ENCODE peak calls at places on chromosomes 4 and X, in six cellular contexts. One of them, this sample, is unnamed.

GRCh38 chr4:100826067-100826466 is 308.2 kb upstream of the EMCN start:
- DNase-seq in colonic mucosa: no peak
- DNase-seq in stimulated activated CD4-positive, alpha-beta T cell treated with anti-CD3 and anti-CD28 coated beads, Interleukin-1b, Interleukin-23, amount 100 ng/mL, for 1 hour: no peak
- DNase-seq in HFFc6: no peak
- DNase-seq in H4: no peak
- DNase-seq in aorta: no peak
- DNase-seq in this sample: no peak

GRCh38 chrX:135707880-135708279 is 5.6 kb upstream of the CT45A1 start:
- DNase-seq in colonic mucosa: peak
- DNase-seq in stimulated activated CD4-positive, alpha-beta T cell treated with anti-CD3 and anti-CD28 coated beads, Interleukin-1b, Interleukin-23, amount 100 ng/mL, for 1 hour: peak
- DNase-seq in HFFc6: no peak
- DNase-seq in H4: peak
- DNase-seq in aorta: no peak
- DNase-seq in this sample: no peak

GRCh38 chrX:41732260-41732659 is 8.3 kb downstream of the GPR82 start:
- DNase-seq in colonic mucosa: no peak
- DNase-seq in stimulated activated CD4-positive, alpha-beta T cell treated with anti-CD3 and anti-CD28 coated beads, Interleukin-1b, Interleukin-23, amount 100 ng/mL, for 1 hour: no peak
- DNase-seq in HFFc6: no peak
- DNase-seq in H4: no peak
- DNase-seq in aorta: no peak
- DNase-seq in this sample: no peak

GRCh38 chrX:34629572-34629971 is 27.5 kb downstream of the TMEM47 start:
- DNase-seq in colonic mucosa: no peak
- DNase-seq in stimulated activated CD4-positive, alpha-beta T cell treated with anti-CD3 and anti-CD28 coated beads, Interleukin-1b, Interleukin-23, amount 100 ng/mL, for 1 hour: no peak
- DNase-seq in HFFc6: peak
- DNase-seq in H4: peak
- DNase-seq in aorta: no peak
- DNase-seq in this sample: no peak

GRCh38 chrX:70421618-70422017 is 1.5 kb upstream of the GDPD2 start:
- DNase-seq in colonic mucosa: no peak
- DNase-seq in stimulated activated CD4-positive, alpha-beta T cell treated with anti-CD3 and anti-CD28 coated beads, Interleukin-1b, Interleukin-23, amount 100 ng/mL, for 1 hour: no peak
- DNase-seq in HFFc6: no peak
- DNase-seq in H4: no peak
- DNase-seq in aorta: no peak
- DNase-seq in this sample: no peak

GRCh38 chr4:76781698-76782595 is 116.0 kb downstream of the SOWAHB start:
- DNase-seq in colonic mucosa: no peak
- DNase-seq in stimulated activated CD4-positive, alpha-beta T cell treated with anti-CD3 and anti-CD28 coated beads, Interleukin-1b, Interleukin-23, amount 100 ng/mL, for 1 hour: no peak
- DNase-seq in HFFc6: peak
- DNase-seq in H4: peak
- DNase-seq in aorta: no peak
- DNase-seq in this sample: no peak

GRCh38 chr4:12961713-12962112 is 522.4 kb downstream of the RAB28 start:
- DNase-seq in colonic mucosa: no peak
- DNase-seq in stimulated activated CD4-positive, alpha-beta T cell treated with anti-CD3 and anti-CD28 coated beads, Interleukin-1b, Interleukin-23, amount 100 ng/mL, for 1 hour: no peak
- DNase-seq in HFFc6: no peak
- DNase-seq in H4: no peak
- DNase-seq in aorta: no peak
- DNase-seq in this sample: no peak

GRCh38 chr4:2931765-2932560 is 31.2 kb downstream of the NOP14 start:
- DNase-seq in colonic mucosa: peak
- DNase-seq in stimulated activated CD4-positive, alpha-beta T cell treated with anti-CD3 and anti-CD28 coated beads, Interleukin-1b, Interleukin-23, amount 100 ng/mL, for 1 hour: no peak
- DNase-seq in HFFc6: no peak
- DNase-seq in H4: no peak
- DNase-seq in aorta: peak
- DNase-seq in this sample: peak

GRCh38 chr4:16545656-16546055 is 319.4 kb upstream of the TAPT1 start:
- DNase-seq in colonic mucosa: no peak
- DNase-seq in stimulated activated CD4-positive, alpha-beta T cell treated with anti-CD3 and anti-CD28 coated beads, Interleukin-1b, Interleukin-23, amount 100 ng/mL, for 1 hour: no peak
- DNase-seq in HFFc6: no peak
- DNase-seq in H4: no peak
- DNase-seq in aorta: no peak
- DNase-seq in this sample: no peak

GRCh38 chr4:158176108-158176507 is 3.3 kb upstream of the GASK1B start:
- DNase-seq in colonic mucosa: peak
- DNase-seq in stimulated activated CD4-positive, alpha-beta T cell treated with anti-CD3 and anti-CD28 coated beads, Interleukin-1b, Interleukin-23, amount 100 ng/mL, for 1 hour: no peak
- DNase-seq in HFFc6: peak
- DNase-seq in H4: no peak
- DNase-seq in aorta: no peak
- DNase-seq in this sample: no peak

GRCh38 chr4:48109413-48110263 is 24.4 kb downstream of the TXK start:
- DNase-seq in colonic mucosa: peak
- DNase-seq in stimulated activated CD4-positive, alpha-beta T cell treated with anti-CD3 and anti-CD28 coated beads, Interleukin-1b, Interleukin-23, amount 100 ng/mL, for 1 hour: no peak
- DNase-seq in HFFc6: peak
- DNase-seq in H4: peak
- DNase-seq in aorta: no peak
- DNase-seq in this sample: no peak

GRCh38 chr4:189143255-189143654 is 797.4 kb upstream of the FRG1 start:
- DNase-seq in colonic mucosa: no peak
- DNase-seq in stimulated activated CD4-positive, alpha-beta T cell treated with anti-CD3 and anti-CD28 coated beads, Interleukin-1b, Interleukin-23, amount 100 ng/mL, for 1 hour: no peak
- DNase-seq in HFFc6: peak
- DNase-seq in H4: peak
- DNase-seq in aorta: no peak
- DNase-seq in this sample: no peak

GRCh38 chrX:38271154-38271716 is 50.6 kb upstream of the SRPX start:
- DNase-seq in colonic mucosa: no peak
- DNase-seq in stimulated activated CD4-positive, alpha-beta T cell treated with anti-CD3 and anti-CD28 coated beads, Interleukin-1b, Interleukin-23, amount 100 ng/mL, for 1 hour: no peak
- DNase-seq in HFFc6: no peak
- DNase-seq in H4: no peak
- DNase-seq in aorta: no peak
- DNase-seq in this sample: no peak

GRCh38 chr4:114598191-114599121 is at the start of gene UGT8:
- DNase-seq in colonic mucosa: peak
- DNase-seq in stimulated activated CD4-positive, alpha-beta T cell treated with anti-CD3 and anti-CD28 coated beads, Interleukin-1b, Interleukin-23, amount 100 ng/mL, for 1 hour: no peak
- DNase-seq in HFFc6: no peak
- DNase-seq in H4: peak
- DNase-seq in aorta: peak
- DNase-seq in this sample: peak

GRCh38 chr4:152896819-152897218 is 39.3 kb upstream of the FHDC1 start:
- DNase-seq in colonic mucosa: no peak
- DNase-seq in stimulated activated CD4-positive, alpha-beta T cell treated with anti-CD3 and anti-CD28 coated beads, Interleukin-1b, Interleukin-23, amount 100 ng/mL, for 1 hour: no peak
- DNase-seq in HFFc6: no peak
- DNase-seq in H4: peak
- DNase-seq in aorta: no peak
- DNase-seq in this sample: no peak

GRCh38 chr4:112321768-112322684 is 24.9 kb downstream of the ALPK1 start:
- DNase-seq in colonic mucosa: peak
- DNase-seq in stimulated activated CD4-positive, alpha-beta T cell treated with anti-CD3 and anti-CD28 coated beads, Interleukin-1b, Interleukin-23, amount 100 ng/mL, for 1 hour: peak
- DNase-seq in HFFc6: peak
- DNase-seq in H4: peak
- DNase-seq in aorta: peak
- DNase-seq in this sample: no peak

GRCh38 chr4:139227729-139228404 is 50.8 kb upstream of the ELF2 start:
- DNase-seq in colonic mucosa: no peak
- DNase-seq in stimulated activated CD4-positive, alpha-beta T cell treated with anti-CD3 and anti-CD28 coated beads, Interleukin-1b, Interleukin-23, amount 100 ng/mL, for 1 hour: no peak
- DNase-seq in HFFc6: no peak
- DNase-seq in H4: no peak
- DNase-seq in aorta: no peak
- DNase-seq in this sample: no peak

GRCh38 chr4:95191537-95191936 is 357.2 kb downstream of the UNC5C start:
- DNase-seq in colonic mucosa: no peak
- DNase-seq in stimulated activated CD4-positive, alpha-beta T cell treated with anti-CD3 and anti-CD28 coated beads, Interleukin-1b, Interleukin-23, amount 100 ng/mL, for 1 hour: no peak
- DNase-seq in HFFc6: no peak
- DNase-seq in H4: no peak
- DNase-seq in aorta: no peak
- DNase-seq in this sample: no peak

GRCh38 chr4:26238426-26238781 is 82.4 kb upstream of the RBPJ start:
- DNase-seq in colonic mucosa: peak
- DNase-seq in stimulated activated CD4-positive, alpha-beta T cell treated with anti-CD3 and anti-CD28 coated beads, Interleukin-1b, Interleukin-23, amount 100 ng/mL, for 1 hour: no peak
- DNase-seq in HFFc6: no peak
- DNase-seq in H4: no peak
- DNase-seq in aorta: no peak
- DNase-seq in this sample: no peak

GRCh38 chr4:19947349-19947748 is 304.4 kb upstream of the SLIT2 start:
- DNase-seq in colonic mucosa: no peak
- DNase-seq in stimulated activated CD4-positive, alpha-beta T cell treated with anti-CD3 and anti-CD28 coated beads, Interleukin-1b, Interleukin-23, amount 100 ng/mL, for 1 hour: no peak
- DNase-seq in HFFc6: peak
- DNase-seq in H4: peak
- DNase-seq in aorta: no peak
- DNase-seq in this sample: no peak

GRCh38 chrX:51743179-51743957 is at the start of gene GSPT2:
- DNase-seq in colonic mucosa: peak
- DNase-seq in stimulated activated CD4-positive, alpha-beta T cell treated with anti-CD3 and anti-CD28 coated beads, Interleukin-1b, Interleukin-23, amount 100 ng/mL, for 1 hour: peak
- DNase-seq in HFFc6: peak
- DNase-seq in H4: peak
- DNase-seq in aorta: peak
- DNase-seq in this sample: peak

GRCh38 chr4:96120206-96120605 is 280.3 kb downstream of the PDHA2 start:
- DNase-seq in colonic mucosa: no peak
- DNase-seq in stimulated activated CD4-positive, alpha-beta T cell treated with anti-CD3 and anti-CD28 coated beads, Interleukin-1b, Interleukin-23, amount 100 ng/mL, for 1 hour: no peak
- DNase-seq in HFFc6: no peak
- DNase-seq in H4: no peak
- DNase-seq in aorta: no peak
- DNase-seq in this sample: no peak

GRCh38 chr4:61376301-61376700 is 176.2 kb downstream of the ADGRL3 start:
- DNase-seq in colonic mucosa: no peak
- DNase-seq in stimulated activated CD4-positive, alpha-beta T cell treated with anti-CD3 and anti-CD28 coated beads, Interleukin-1b, Interleukin-23, amount 100 ng/mL, for 1 hour: no peak
- DNase-seq in HFFc6: no peak
- DNase-seq in H4: no peak
- DNase-seq in aorta: no peak
- DNase-seq in this sample: no peak

GRCh38 chr4:126899382-126899801 is 733.4 kb upstream of the INTU start:
- DNase-seq in colonic mucosa: no peak
- DNase-seq in stimulated activated CD4-positive, alpha-beta T cell treated with anti-CD3 and anti-CD28 coated beads, Interleukin-1b, Interleukin-23, amount 100 ng/mL, for 1 hour: no peak
- DNase-seq in HFFc6: peak
- DNase-seq in H4: peak
- DNase-seq in aorta: peak
- DNase-seq in this sample: no peak

GRCh38 chrX:132023896-132024386 is 839 bp downstream of the STK26 start:
- DNase-seq in colonic mucosa: peak
- DNase-seq in stimulated activated CD4-positive, alpha-beta T cell treated with anti-CD3 and anti-CD28 coated beads, Interleukin-1b, Interleukin-23, amount 100 ng/mL, for 1 hour: no peak
- DNase-seq in HFFc6: no peak
- DNase-seq in H4: peak
- DNase-seq in aorta: peak
- DNase-seq in this sample: no peak

GRCh38 chr4:136768925-136769275 is 763.4 kb downstream of the PCDH18 start:
- DNase-seq in colonic mucosa: no peak
- DNase-seq in stimulated activated CD4-positive, alpha-beta T cell treated with anti-CD3 and anti-CD28 coated beads, Interleukin-1b, Interleukin-23, amount 100 ng/mL, for 1 hour: no peak
- DNase-seq in HFFc6: no peak
- DNase-seq in H4: no peak
- DNase-seq in aorta: no peak
- DNase-seq in this sample: no peak

GRCh38 chr4:25376754-25377571 is at the start of gene ANAPC4:
- DNase-seq in colonic mucosa: peak
- DNase-seq in stimulated activated CD4-positive, alpha-beta T cell treated with anti-CD3 and anti-CD28 coated beads, Interleukin-1b, Interleukin-23, amount 100 ng/mL, for 1 hour: peak
- DNase-seq in HFFc6: peak
- DNase-seq in H4: peak
- DNase-seq in aorta: peak
- DNase-seq in this sample: peak

GRCh38 chr4:26862381-26862915 is 1.8 kb downstream of the STIM2 start:
- DNase-seq in colonic mucosa: no peak
- DNase-seq in stimulated activated CD4-positive, alpha-beta T cell treated with anti-CD3 and anti-CD28 coated beads, Interleukin-1b, Interleukin-23, amount 100 ng/mL, for 1 hour: no peak
- DNase-seq in HFFc6: no peak
- DNase-seq in H4: no peak
- DNase-seq in aorta: no peak
- DNase-seq in this sample: no peak

GRCh38 chr4:8315343-8316250 is 46.0 kb downstream of the HTRA3 start:
- DNase-seq in colonic mucosa: no peak
- DNase-seq in stimulated activated CD4-positive, alpha-beta T cell treated with anti-CD3 and anti-CD28 coated beads, Interleukin-1b, Interleukin-23, amount 100 ng/mL, for 1 hour: no peak
- DNase-seq in HFFc6: peak
- DNase-seq in H4: peak
- DNase-seq in aorta: peak
- DNase-seq in this sample: peak

GRCh38 chr4:119897260-119897659 is 169.4 kb downstream of the MAD2L1 start:
- DNase-seq in colonic mucosa: no peak
- DNase-seq in stimulated activated CD4-positive, alpha-beta T cell treated with anti-CD3 and anti-CD28 coated beads, Interleukin-1b, Interleukin-23, amount 100 ng/mL, for 1 hour: no peak
- DNase-seq in HFFc6: no peak
- DNase-seq in H4: no peak
- DNase-seq in aorta: no peak
- DNase-seq in this sample: no peak

GRCh38 chr4:189029961-189030360 is 890.7 kb downstream of the TRIML1 start:
- DNase-seq in colonic mucosa: no peak
- DNase-seq in stimulated activated CD4-positive, alpha-beta T cell treated with anti-CD3 and anti-CD28 coated beads, Interleukin-1b, Interleukin-23, amount 100 ng/mL, for 1 hour: no peak
- DNase-seq in HFFc6: no peak
- DNase-seq in H4: no peak
- DNase-seq in aorta: no peak
- DNase-seq in this sample: no peak

GRCh38 chrX:77275392-77275791 is 171.8 kb upstream of the FGF16 start:
- DNase-seq in colonic mucosa: no peak
- DNase-seq in stimulated activated CD4-positive, alpha-beta T cell treated with anti-CD3 and anti-CD28 coated beads, Interleukin-1b, Interleukin-23, amount 100 ng/mL, for 1 hour: no peak
- DNase-seq in HFFc6: no peak
- DNase-seq in H4: peak
- DNase-seq in aorta: no peak
- DNase-seq in this sample: no peak

GRCh38 chr4:107453987-107454386 is 266.0 kb downstream of the PAPSS1 start:
- DNase-seq in colonic mucosa: no peak
- DNase-seq in stimulated activated CD4-positive, alpha-beta T cell treated with anti-CD3 and anti-CD28 coated beads, Interleukin-1b, Interleukin-23, amount 100 ng/mL, for 1 hour: no peak
- DNase-seq in HFFc6: no peak
- DNase-seq in H4: no peak
- DNase-seq in aorta: no peak
- DNase-seq in this sample: no peak

GRCh38 chr4:105895324-105895608 is at the start of gene NPNT:
- DNase-seq in colonic mucosa: no peak
- DNase-seq in stimulated activated CD4-positive, alpha-beta T cell treated with anti-CD3 and anti-CD28 coated beads, Interleukin-1b, Interleukin-23, amount 100 ng/mL, for 1 hour: no peak
- DNase-seq in HFFc6: no peak
- DNase-seq in H4: no peak
- DNase-seq in aorta: no peak
- DNase-seq in this sample: peak

GRCh38 chr4:52958232-52958631 is 96.1 kb downstream of the RASL11B start:
- DNase-seq in colonic mucosa: no peak
- DNase-seq in stimulated activated CD4-positive, alpha-beta T cell treated with anti-CD3 and anti-CD28 coated beads, Interleukin-1b, Interleukin-23, amount 100 ng/mL, for 1 hour: no peak
- DNase-seq in HFFc6: no peak
- DNase-seq in H4: no peak
- DNase-seq in aorta: no peak
- DNase-seq in this sample: no peak

GRCh38 chr4:21858971-21859370 is 89.6 kb downstream of the KCNIP4 start:
- DNase-seq in colonic mucosa: no peak
- DNase-seq in stimulated activated CD4-positive, alpha-beta T cell treated with anti-CD3 and anti-CD28 coated beads, Interleukin-1b, Interleukin-23, amount 100 ng/mL, for 1 hour: no peak
- DNase-seq in HFFc6: peak
- DNase-seq in H4: peak
- DNase-seq in aorta: no peak
- DNase-seq in this sample: no peak